ENCODE peak calls at places on chromosomes 5 and 9, in six cellular contexts. U, O, V, D, W and Z are unnamed samples.
A peak's percentile ranks its signal among the peaks of the same experiment; 100 is the strongest.

GRCh38 chr5:6454628-6455053 is 6.0 kb downstream of the UBE2QL1 start:
- DNase-seq in U (no peak), O (no peak), V (no peak), D (no peak), W (no peak), Z (no peak)

GRCh38 chr9:133980864-133981588 is 11.1 kb downstream of the VAV2 start:
- DNase-seq in U (no peak), O (no peak), V (no peak), D (peak; percentile 59), W (no peak), Z (peak; percentile 51)

GRCh38 chr5:165325201-165325600 is 1819.8 kb downstream of the MAT2B start:
- DNase-seq in U (peak; percentile 2), O (no peak), V (no peak), D (no peak), W (no peak), Z (no peak)

GRCh38 chr5:74187757-74188156 is 452.8 kb downstream of the ENC1 start:
- DNase-seq in U (no peak), O (peak; percentile 43), V (no peak), D (no peak), W (no peak), Z (no peak)

GRCh38 chr9:136199391-136200288 is 5.3 kb downstream of the LHX3 start:
- DNase-seq in U (no peak), O (no peak), V (no peak), D (no peak), W (no peak), Z (no peak)

GRCh38 chr5:107112207-107112606 is 558.5 kb downstream of the EFNA5 start:
- DNase-seq in U (peak; percentile 46), O (no peak), V (no peak), D (no peak), W (no peak), Z (no peak)

GRCh38 chr5:80181618-80182211 is 74.1 kb downstream of the SERINC5 start:
- DNase-seq in U (peak; percentile 9), O (no peak), V (no peak), D (no peak), W (no peak), Z (peak; percentile 79)

GRCh38 chr5:143723159-143723558 is 88.8 kb upstream of the HMHB1 start:
- DNase-seq in U (no peak), O (no peak), V (no peak), D (no peak), W (no peak), Z (no peak)

GRCh38 chr9:101587644-101588043 is 7.1 kb downstream of the PPP3R2 start:
- DNase-seq in U (no peak), O (no peak), V (no peak), D (no peak), W (no peak), Z (no peak)

GRCh38 chr5:173915310-173916005 is 27.3 kb downstream of the CPEB4 start:
- DNase-seq in U (peak; percentile 48), O (no peak), V (no peak), D (no peak), W (no peak), Z (no peak)

GRCh38 chr5:173913686-173914321 is 25.7 kb downstream of the CPEB4 start:
- DNase-seq in U (no peak), O (no peak), V (no peak), D (no peak), W (no peak), Z (no peak)

GRCh38 chr5:173917788-173918786 is 29.9 kb downstream of the CPEB4 start:
- DNase-seq in U (peak; percentile 84), O (peak; percentile 93), V (peak; percentile 93), D (peak; percentile 82), W (peak; percentile 74), Z (peak; percentile 70)

GRCh38 chr5:173919443-173919842 is 31.3 kb downstream of the CPEB4 start:
- DNase-seq in U (peak; percentile 37), O (no peak), V (no peak), D (no peak), W (no peak), Z (no peak)

DNA sequence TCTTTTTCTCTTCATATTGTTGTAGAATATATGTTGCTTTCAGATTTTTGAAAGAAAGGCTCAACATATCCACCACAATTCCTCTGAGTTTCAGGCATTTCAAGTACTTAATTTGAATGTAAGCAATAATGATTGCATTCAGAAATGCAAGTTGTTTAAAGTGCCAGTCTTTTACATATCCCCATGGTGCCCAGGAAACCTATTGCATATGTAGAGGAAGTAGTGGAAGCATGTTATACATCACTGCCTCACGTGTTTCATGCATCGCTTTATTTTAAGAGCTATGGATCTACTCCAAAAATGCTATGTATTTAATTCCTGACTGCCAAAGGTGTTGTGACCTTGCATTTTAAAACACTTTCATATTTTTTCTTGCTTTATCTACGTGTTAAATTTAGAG is 28.1 kb downstream of the CPEB4 start:
- DNase-seq in U (no peak), O (peak; percentile 50), V (no peak), D (peak; percentile 27), W (no peak), Z (no peak)
- H3K4me3 ChIP-seq in U (no peak overlapping the region), O (no peak overlapping the region), V (no peak overlapping the region), D (no peak overlapping the region), W (no peak overlapping the region), Z (no peak overlapping the region)

GRCh38 chr5:100838048-100838473 is 65.0 kb downstream of the ST8SIA4 start:
- DNase-seq in U (no peak), O (no peak), V (peak; percentile 26), D (no peak), W (no peak), Z (no peak)

GRCh38 chr5:100846722-100847121 is 56.4 kb downstream of the ST8SIA4 start:
- DNase-seq in U (peak; percentile 6), O (no peak), V (no peak), D (no peak), W (no peak), Z (no peak)

GRCh38 chr5:100840769-100841168 is 62.3 kb downstream of the ST8SIA4 start:
- DNase-seq in U (no peak), O (peak; percentile 48), V (no peak), D (no peak), W (no peak), Z (no peak)

GRCh38 chr5:100840364-100840763 is 62.7 kb downstream of the ST8SIA4 start:
- DNase-seq in U (peak; percentile 9), O (peak; percentile 6), V (peak; percentile 65), D (no peak), W (no peak), Z (no peak)

GRCh38 chr5:100841358-100842076 is 61.6 kb downstream of the ST8SIA4 start:
- DNase-seq in U (no peak), O (peak; percentile 92), V (peak; percentile 6), D (no peak), W (no peak), Z (no peak)
- H3K4me3 ChIP-seq in U (no peak overlapping the region), O (no peak overlapping the region), V (no peak overlapping the region), D (no peak overlapping the region), W (no peak overlapping the region), Z (no peak overlapping the region)

DNA sequence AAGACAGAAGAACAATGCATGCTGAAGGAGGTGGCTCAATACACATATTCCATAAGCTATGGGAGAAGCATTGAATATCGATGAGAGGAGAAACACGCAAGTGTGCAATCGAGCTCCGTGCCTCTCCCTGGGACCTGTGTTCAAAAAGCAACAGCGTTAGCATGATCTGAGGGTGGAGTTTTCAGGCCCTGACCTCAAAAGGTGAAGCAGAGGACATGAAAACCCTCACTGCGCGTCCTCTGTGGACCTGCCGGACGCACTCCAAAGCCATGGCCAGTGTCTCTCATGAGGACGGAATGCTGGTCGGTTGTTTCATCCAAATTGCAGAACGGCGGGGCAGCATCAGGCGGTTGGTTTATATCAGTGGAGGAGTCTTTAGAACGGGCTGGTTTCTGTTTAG is 67.7 kb downstream of the ANKRD33B start:
- DNase-seq in U (no peak), O (no peak), V (no peak), D (no peak), W (no peak), Z (peak; percentile 42)
- H3K4me3 ChIP-seq in U (no peak overlapping the region), O (no peak overlapping the region), V (no peak overlapping the region), D (no peak overlapping the region), W (no peak overlapping the region), Z (no peak overlapping the region)

DNA sequence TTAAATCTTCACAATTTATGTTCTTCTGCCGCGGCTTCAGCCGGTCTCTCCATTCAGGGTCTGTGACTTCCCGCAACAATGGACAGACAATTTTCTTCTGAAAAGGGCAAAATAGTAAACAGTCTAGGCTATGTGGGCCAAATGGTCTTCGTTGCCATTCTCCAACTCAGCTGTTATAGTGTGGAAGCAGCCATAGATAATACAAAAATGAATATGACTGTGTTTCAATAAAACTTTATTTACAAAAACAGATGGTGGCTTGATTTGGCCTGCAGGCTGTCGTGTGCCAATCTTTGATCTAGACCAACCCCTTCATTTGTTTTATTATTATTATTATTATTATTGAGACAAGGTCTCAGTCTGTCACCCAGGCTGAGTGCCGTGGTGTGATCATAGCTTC is 28.1 kb downstream of the ATOX1 start:
- DNase-seq in U (no peak), O (no peak), V (no peak), D (no peak), W (no peak), Z (no peak)
- H3K4me3 ChIP-seq in U (no peak overlapping the region), O (no peak overlapping the region), V (no peak overlapping the region), D (no peak overlapping the region), W (no peak overlapping the region), Z (no peak overlapping the region)

GRCh38 chr5:140926903-140927573 is 939 bp downstream of the PCDHAC1 start:
- DNase-seq in U (peak; percentile 17), O (peak; percentile 75), V (peak; percentile 78), D (peak; percentile 35), W (no peak), Z (peak; percentile 72)
- H3K4me3 ChIP-seq in U (peak overlapping the region; percentile 39), O (peak overlapping the region; percentile 39), V (peak overlapping the region; percentile 59), D (peak overlapping the region; percentile 58), W (peak overlapping the region; percentile 18), Z (peak overlapping the region; percentile 60)

GRCh38 chr5:142197098-142197497 is 88.5 kb downstream of the NDFIP1 start:
- DNase-seq in U (no peak), O (no peak), V (no peak), D (peak; percentile 15), W (no peak), Z (no peak)

GRCh38 chr5:142189813-142190212 is 81.2 kb downstream of the NDFIP1 start:
- DNase-seq in U (no peak), O (no peak), V (no peak), D (no peak), W (no peak), Z (no peak)

GRCh38 chr5:142191776-142192175 is 83.2 kb downstream of the NDFIP1 start:
- DNase-seq in U (no peak), O (no peak), V (no peak), D (no peak), W (no peak), Z (no peak)

GRCh38 chr5:142192799-142193428 is 84.3 kb downstream of the NDFIP1 start:
- DNase-seq in U (no peak), O (no peak), V (no peak), D (no peak), W (no peak), Z (no peak)

DNA sequence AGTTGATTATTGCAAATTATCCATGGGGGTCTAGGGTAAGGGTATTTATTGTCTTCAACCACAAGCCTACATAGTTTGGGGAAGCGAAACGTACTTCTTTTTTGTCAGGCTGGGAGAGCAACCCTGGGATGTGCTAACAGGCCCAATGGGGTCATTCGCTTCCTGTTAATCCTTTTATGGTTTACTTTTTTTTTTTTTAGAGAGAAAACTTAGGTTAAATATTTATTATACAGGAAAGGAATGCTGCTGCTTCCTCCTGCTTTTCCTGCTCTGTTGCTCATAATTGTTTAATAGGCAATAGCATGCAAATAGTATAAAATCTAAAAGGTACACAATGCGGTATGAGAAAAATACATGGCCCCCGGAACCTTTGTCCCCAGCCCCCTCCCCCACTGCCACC is 83.7 kb downstream of the NDFIP1 start:
- DNase-seq in U (no peak), O (no peak), V (no peak), D (no peak), W (no peak), Z (no peak)
- H3K4me3 ChIP-seq in U (no peak overlapping the region), O (no peak overlapping the region), V (no peak overlapping the region), D (no peak overlapping the region), W (no peak overlapping the region), Z (no peak overlapping the region)

GRCh38 chr5:166758151-166758550 is 1533.3 kb upstream of the WWC1 start:
- DNase-seq in U (peak; percentile 10), O (no peak), V (peak; percentile 43), D (no peak), W (no peak), Z (no peak)
- H3K4me3 ChIP-seq in U (no peak overlapping the region), O (no peak overlapping the region), V (no peak overlapping the region), D (no peak overlapping the region), W (no peak overlapping the region), Z (no peak overlapping the region)